ENCODE peak calls at places on chromosomes 4 and X, in nine cellular contexts. One of them, this sample, is unnamed.

GRCh38 chrX:54182864-54183613 is at the start of gene FAM120C:
- DNase-seq in CD4-positive, alpha-beta T cell: peak; percentile 59
- DNase-seq in PC-3: peak; percentile 71
- DNase-seq in stomach: peak; percentile 51
- DNase-seq in esophagus squamous epithelium: peak; percentile 2
- DNase-seq in tibial artery: peak; percentile 84
- DNase-seq in heart right ventricle: peak; percentile 73
- DNase-seq in AG04450: peak; percentile 23
- DNase-seq in psoas muscle: peak; percentile 70
- DNase-seq in this sample: peak; percentile 64

GRCh38 chrX:104750146-104750699 is 184.2 kb downstream of the IL1RAPL2 start:
- DNase-seq in heart right ventricle: peak; percentile 3
- DNase-seq in CD4-positive, alpha-beta T cell: no peak
- DNase-seq in tibial artery: no peak
- DNase-seq in PC-3: peak; percentile 52
- DNase-seq in psoas muscle: no peak
- DNase-seq in AG04450: no peak
- DNase-seq in stomach: no peak
- DNase-seq in esophagus squamous epithelium: no peak
- DNase-seq in this sample: no peak

GRCh38 chrX:50988649-50989048 is 78.1 kb downstream of the BMP15 start:
- DNase-seq in tibial artery: no peak
- DNase-seq in CD4-positive, alpha-beta T cell: no peak
- DNase-seq in esophagus squamous epithelium: no peak
- DNase-seq in stomach: no peak
- DNase-seq in PC-3: peak; percentile 34
- DNase-seq in heart right ventricle: peak; percentile 3
- DNase-seq in AG04450: no peak
- DNase-seq in psoas muscle: no peak
- DNase-seq in this sample: peak; percentile 5

GRCh38 chr4:8040607-8041006 is 100.9 kb upstream of the AFAP1 start:
- DNase-seq in psoas muscle: no peak
- DNase-seq in tibial artery: no peak
- DNase-seq in PC-3: no peak
- DNase-seq in heart right ventricle: no peak
- DNase-seq in esophagus squamous epithelium: no peak
- DNase-seq in stomach: no peak
- DNase-seq in CD4-positive, alpha-beta T cell: no peak
- DNase-seq in AG04450: no peak
- DNase-seq in this sample: peak; percentile 12

GRCh38 chr4:181291615-181292014 is 951.6 kb upstream of the TENM3 start:
- DNase-seq in psoas muscle: no peak
- DNase-seq in tibial artery: no peak
- DNase-seq in esophagus squamous epithelium: no peak
- DNase-seq in heart right ventricle: no peak
- DNase-seq in PC-3: no peak
- DNase-seq in CD4-positive, alpha-beta T cell: no peak
- DNase-seq in AG04450: no peak
- DNase-seq in stomach: no peak
- DNase-seq in this sample: no peak

GRCh38 chrX:29461039-29461438 is 754.3 kb upstream of the MAGEB2 start:
- DNase-seq in CD4-positive, alpha-beta T cell: no peak
- DNase-seq in stomach: no peak
- DNase-seq in tibial artery: no peak
- DNase-seq in PC-3: no peak
- DNase-seq in esophagus squamous epithelium: no peak
- DNase-seq in AG04450: no peak
- DNase-seq in heart right ventricle: no peak
- DNase-seq in psoas muscle: no peak
- DNase-seq in this sample: no peak

GRCh38 chrX:111180750-111181240 is 84.8 kb downstream of the PAK3 start:
- DNase-seq in PC-3: no peak
- DNase-seq in heart right ventricle: no peak
- DNase-seq in esophagus squamous epithelium: no peak
- DNase-seq in psoas muscle: no peak
- DNase-seq in CD4-positive, alpha-beta T cell: no peak
- DNase-seq in stomach: no peak
- DNase-seq in AG04450: no peak
- DNase-seq in tibial artery: no peak
- DNase-seq in this sample: no peak

GRCh38 chrX:101257448-101258259 is 33.5 kb downstream of the TAF7L start:
- DNase-seq in tibial artery: no peak
- DNase-seq in AG04450: peak; percentile 26
- DNase-seq in CD4-positive, alpha-beta T cell: no peak
- DNase-seq in esophagus squamous epithelium: no peak
- DNase-seq in psoas muscle: no peak
- DNase-seq in stomach: no peak
- DNase-seq in heart right ventricle: no peak
- DNase-seq in PC-3: peak; percentile 17
- DNase-seq in this sample: no peak

GRCh38 chrX:115560211-115560977 is 580 bp upstream of the PLS3 start:
- DNase-seq in PC-3: peak; percentile 92
- DNase-seq in tibial artery: no peak
- DNase-seq in heart right ventricle: no peak
- DNase-seq in stomach: no peak
- DNase-seq in esophagus squamous epithelium: no peak
- DNase-seq in psoas muscle: no peak
- DNase-seq in CD4-positive, alpha-beta T cell: no peak
- DNase-seq in AG04450: no peak
- DNase-seq in this sample: peak; percentile 40

GRCh38 chr4:174222266-174222872 is 61.1 kb downstream of the FBXO8 start:
- DNase-seq in esophagus squamous epithelium: no peak
- DNase-seq in heart right ventricle: no peak
- DNase-seq in AG04450: no peak
- DNase-seq in psoas muscle: no peak
- DNase-seq in tibial artery: no peak
- DNase-seq in stomach: no peak
- DNase-seq in CD4-positive, alpha-beta T cell: no peak
- DNase-seq in PC-3: peak; percentile 63
- DNase-seq in this sample: no peak

GRCh38 chrX:151981129-151981528 is 6.7 kb upstream of the GABRE start:
- DNase-seq in tibial artery: no peak
- DNase-seq in heart right ventricle: no peak
- DNase-seq in psoas muscle: no peak
- DNase-seq in CD4-positive, alpha-beta T cell: no peak
- DNase-seq in esophagus squamous epithelium: no peak
- DNase-seq in AG04450: no peak
- DNase-seq in PC-3: peak; percentile 2
- DNase-seq in stomach: no peak
- DNase-seq in this sample: no peak

GRCh38 chr4:173217075-173217474 is 48.5 kb downstream of the GALNT7 start:
- DNase-seq in psoas muscle: no peak
- DNase-seq in tibial artery: no peak
- DNase-seq in esophagus squamous epithelium: no peak
- DNase-seq in AG04450: no peak
- DNase-seq in CD4-positive, alpha-beta T cell: no peak
- DNase-seq in stomach: no peak
- DNase-seq in PC-3: no peak
- DNase-seq in heart right ventricle: no peak
- DNase-seq in this sample: no peak

GRCh38 chr4:34422472-34422871 is 1821.8 kb downstream of the ARAP2 start:
- DNase-seq in stomach: no peak
- DNase-seq in CD4-positive, alpha-beta T cell: no peak
- DNase-seq in esophagus squamous epithelium: no peak
- DNase-seq in AG04450: no peak
- DNase-seq in heart right ventricle: no peak
- DNase-seq in PC-3: peak; percentile 10
- DNase-seq in tibial artery: no peak
- DNase-seq in psoas muscle: no peak
- DNase-seq in this sample: no peak

GRCh38 chr4:114601304-114602052 is 2.9 kb downstream of the UGT8 start:
- DNase-seq in esophagus squamous epithelium: no peak
- DNase-seq in AG04450: no peak
- DNase-seq in stomach: no peak
- DNase-seq in psoas muscle: no peak
- DNase-seq in heart right ventricle: no peak
- DNase-seq in tibial artery: no peak
- DNase-seq in PC-3: no peak
- DNase-seq in CD4-positive, alpha-beta T cell: no peak
- DNase-seq in this sample: no peak

DNA sequence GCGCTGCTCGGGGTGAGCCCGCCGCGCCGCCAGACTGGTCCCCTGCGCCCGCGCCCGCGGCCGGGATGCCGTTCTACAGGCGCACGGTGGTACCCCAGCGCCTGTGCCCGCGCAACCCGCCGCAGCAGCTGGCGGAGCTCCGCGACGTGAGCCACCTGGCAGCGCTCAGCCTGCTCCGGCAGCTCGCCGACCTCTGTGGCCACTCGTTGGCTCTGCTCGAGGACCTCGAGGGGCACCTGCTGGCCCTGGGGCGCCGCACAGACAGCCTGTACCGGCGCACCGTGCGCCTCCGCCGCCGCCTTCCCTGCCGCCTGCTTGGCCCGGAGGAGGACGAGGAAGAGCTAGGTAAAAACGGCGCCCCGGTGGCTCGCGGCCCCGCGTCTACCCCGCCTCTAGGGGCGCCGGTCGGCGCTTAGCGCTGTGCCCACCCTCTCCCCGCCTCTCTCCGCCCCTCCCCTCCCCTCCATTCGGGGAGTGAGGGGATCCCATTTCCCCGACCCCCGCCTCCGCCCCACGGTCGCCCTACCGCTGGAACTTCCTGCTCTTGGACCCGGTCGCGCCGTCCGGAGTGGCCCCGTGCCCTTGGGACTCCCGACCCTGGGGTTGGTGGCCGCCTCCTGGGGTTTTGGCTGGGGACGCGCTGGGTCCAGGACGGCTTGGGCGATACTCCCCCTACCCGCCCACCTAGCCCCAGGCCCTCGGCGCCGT is 532 bp downstream of the NHSL2 start:
- DNase-seq in AG04450: no peak
- DNase-seq in heart right ventricle: no peak
- DNase-seq in CD4-positive, alpha-beta T cell: peak; percentile 2
- DNase-seq in stomach: no peak
- DNase-seq in esophagus squamous epithelium: no peak
- DNase-seq in tibial artery: no peak
- DNase-seq in PC-3: no peak
- DNase-seq in psoas muscle: peak; percentile 21
- DNase-seq in this sample: peak; percentile 22
- TF ChIP-seq CTCF in AG04450: peak; percentile 1
- TF ChIP-seq CTCF in heart right ventricle: peak; percentile 11
- TF ChIP-seq CTCF in CD4-positive, alpha-beta T cell: peak; percentile 27
- TF ChIP-seq CTCF in stomach: no peak
- TF ChIP-seq CTCF in esophagus squamous epithelium: no peak
- TF ChIP-seq CTCF in tibial artery: no peak
- TF ChIP-seq CTCF in PC-3: peak; percentile 25
- TF ChIP-seq CTCF in psoas muscle: peak; percentile 16
- TF ChIP-seq CTCF in this sample: peak; percentile 17

DNA sequence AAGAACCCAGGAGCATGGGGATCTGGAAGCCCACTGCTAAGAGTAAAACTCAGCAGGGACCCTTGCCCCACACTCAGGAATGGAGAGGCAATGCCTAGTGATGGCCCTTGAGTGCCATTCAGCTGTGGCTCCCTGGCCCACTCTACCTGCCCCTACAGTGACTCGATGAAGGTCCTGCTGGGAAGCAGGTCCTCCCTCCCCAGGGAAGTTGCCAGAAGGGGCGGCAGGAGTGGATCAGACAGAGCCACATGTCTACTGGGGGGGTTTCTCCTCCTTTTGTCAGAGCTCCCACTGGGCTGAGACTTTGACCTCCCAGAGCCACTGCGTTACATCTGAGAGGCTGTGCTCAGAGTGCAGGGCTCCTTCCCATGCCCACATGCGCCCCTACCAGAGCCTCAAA is 1.2 kb downstream of the SLC10A3 start:
- DNase-seq in CD4-positive, alpha-beta T cell: no peak
- DNase-seq in PC-3: no peak
- DNase-seq in AG04450: no peak
- DNase-seq in heart right ventricle: no peak
- DNase-seq in stomach: no peak
- DNase-seq in tibial artery: no peak
- DNase-seq in psoas muscle: no peak
- DNase-seq in esophagus squamous epithelium: no peak
- DNase-seq in this sample: no peak
- H3K27ac ChIP-seq in CD4-positive, alpha-beta T cell: peak overlapping the region; percentile 53
- H3K27ac ChIP-seq in PC-3: no peak overlapping the region
- H3K27ac ChIP-seq in AG04450: no peak overlapping the region
- H3K27ac ChIP-seq in heart right ventricle: no peak overlapping the region
- H3K27ac ChIP-seq in stomach: peak overlapping the region; percentile 92
- H3K27ac ChIP-seq in tibial artery: peak overlapping the region; percentile 93
- H3K27ac ChIP-seq in psoas muscle: peak overlapping the region; percentile 93
- H3K27ac ChIP-seq in esophagus squamous epithelium: peak overlapping the region; percentile 91
- H3K27ac ChIP-seq in this sample: no peak overlapping the region

GRCh38 chrX:48854898-48855297 is 19.5 kb upstream of the PCSK1N start:
- DNase-seq in PC-3: peak; percentile 67
- DNase-seq in tibial artery: no peak
- DNase-seq in heart right ventricle: no peak
- DNase-seq in CD4-positive, alpha-beta T cell: no peak
- DNase-seq in AG04450: no peak
- DNase-seq in stomach: no peak
- DNase-seq in psoas muscle: no peak
- DNase-seq in esophagus squamous epithelium: no peak
- DNase-seq in this sample: no peak
- TF ChIP-seq CTCF in PC-3: peak; percentile 56
- TF ChIP-seq CTCF in tibial artery: no peak
- TF ChIP-seq CTCF in heart right ventricle: no peak
- TF ChIP-seq CTCF in CD4-positive, alpha-beta T cell: no peak
- TF ChIP-seq CTCF in AG04450: peak; percentile 47
- TF ChIP-seq CTCF in stomach: no peak
- TF ChIP-seq CTCF in psoas muscle: no peak
- TF ChIP-seq CTCF in esophagus squamous epithelium: no peak
- TF ChIP-seq CTCF in this sample: no peak

GRCh38 chr4:118743867-118744266 is 58.7 kb downstream of the METTL14 start:
- DNase-seq in heart right ventricle: no peak
- DNase-seq in AG04450: no peak
- DNase-seq in psoas muscle: peak; percentile 18
- DNase-seq in PC-3: no peak
- DNase-seq in CD4-positive, alpha-beta T cell: no peak
- DNase-seq in esophagus squamous epithelium: no peak
- DNase-seq in stomach: no peak
- DNase-seq in tibial artery: no peak
- DNase-seq in this sample: no peak

GRCh38 chr4:118742050-118742449 is 56.9 kb downstream of the METTL14 start:
- DNase-seq in psoas muscle: no peak
- DNase-seq in stomach: no peak
- DNase-seq in CD4-positive, alpha-beta T cell: no peak
- DNase-seq in AG04450: no peak
- DNase-seq in tibial artery: no peak
- DNase-seq in heart right ventricle: no peak
- DNase-seq in PC-3: no peak
- DNase-seq in esophagus squamous epithelium: no peak
- DNase-seq in this sample: no peak

GRCh38 chr4:118740869-118741268 is 55.7 kb downstream of the METTL14 start:
- DNase-seq in AG04450: no peak
- DNase-seq in tibial artery: no peak
- DNase-seq in esophagus squamous epithelium: no peak
- DNase-seq in stomach: no peak
- DNase-seq in CD4-positive, alpha-beta T cell: no peak
- DNase-seq in psoas muscle: no peak
- DNase-seq in PC-3: peak; percentile 36
- DNase-seq in heart right ventricle: no peak
- DNase-seq in this sample: no peak

GRCh38 chr4:118738999-118739690 is 54.0 kb downstream of the METTL14 start:
- DNase-seq in PC-3: no peak
- DNase-seq in heart right ventricle: no peak
- DNase-seq in psoas muscle: no peak
- DNase-seq in AG04450: no peak
- DNase-seq in CD4-positive, alpha-beta T cell: no peak
- DNase-seq in esophagus squamous epithelium: no peak
- DNase-seq in tibial artery: no peak
- DNase-seq in stomach: no peak
- DNase-seq in this sample: no peak

GRCh38 chr4:118741456-118741855 is 56.3 kb downstream of the METTL14 start:
- DNase-seq in psoas muscle: no peak
- DNase-seq in heart right ventricle: no peak
- DNase-seq in PC-3: no peak
- DNase-seq in AG04450: no peak
- DNase-seq in tibial artery: no peak
- DNase-seq in stomach: no peak
- DNase-seq in CD4-positive, alpha-beta T cell: no peak
- DNase-seq in esophagus squamous epithelium: no peak
- DNase-seq in this sample: no peak
- H3K27ac ChIP-seq in psoas muscle: peak overlapping the region; percentile 4
- H3K27ac ChIP-seq in heart right ventricle: peak overlapping the region; percentile 82
- H3K27ac ChIP-seq in PC-3: no peak overlapping the region
- H3K27ac ChIP-seq in AG04450: no peak overlapping the region
- H3K27ac ChIP-seq in tibial artery: peak overlapping the region; percentile 36
- H3K27ac ChIP-seq in stomach: peak overlapping the region; percentile 4
- H3K27ac ChIP-seq in CD4-positive, alpha-beta T cell: no peak overlapping the region
- H3K27ac ChIP-seq in esophagus squamous epithelium: peak overlapping the region; percentile 59
- H3K27ac ChIP-seq in this sample: peak overlapping the region; percentile 44

This sample was measured in thyroid gland.